ENCODE peak calls at places on chromosomes 6 and 20, in seven cellular contexts. P, B, L, M, W, G and Q are unnamed samples.

GRCh38 chr20:49859807-49860206 is 47.2 kb downstream of the SLC9A8 start:
- DNase-seq in P (no peak), B (no peak), L (no peak), M (no peak), W (no peak), G (no peak), Q (no peak)

GRCh38 chr6:67459556-67459955 is 1175.5 kb upstream of the ADGRB3 start:
- DNase-seq in P (no peak), B (no peak), L (no peak), M (no peak), W (no peak), G (no peak), Q (no peak)

GRCh38 chr6:25022140-25022553 is 86.4 kb upstream of the RIPOR2 start:
- DNase-seq in P (no peak), B (no peak), L (no peak), M (peak; percentile 61), W (peak; percentile 50), G (peak; percentile 16), Q (peak; percentile 76)

GRCh38 chr6:133040025-133040838 is 200.9 kb upstream of the EYA4 start:
- DNase-seq in P (no peak), B (peak; percentile 8), L (peak; percentile 38), M (peak; percentile 1), W (peak; percentile 1), G (peak; percentile 34), Q (peak; percentile 13)

GRCh38 chr20:23217023-23217422 is 130.9 kb upstream of the CD93 start:
- DNase-seq in P (no peak), B (no peak), L (no peak), M (no peak), W (no peak), G (no peak), Q (no peak)

GRCh38 chr6:98946266-98946817 is 1.4 kb downstream of the FBXL4 start:
- DNase-seq in P (no peak), B (peak; percentile 3), L (no peak), M (no peak), W (no peak), G (peak; percentile 22), Q (peak; percentile 6)

GRCh38 chr6:163346529-163346961 is 68.0 kb upstream of the QKI start:
- DNase-seq in P (peak; percentile 70), B (no peak), L (no peak), M (peak; percentile 12), W (no peak), G (peak; percentile 40), Q (peak; percentile 42)

GRCh38 chr6:36979343-36979742 is 6.7 kb downstream of the MTCH1 start:
- DNase-seq in P (peak; percentile 79), B (peak; percentile 31), L (peak; percentile 29), M (peak; percentile 25), W (peak; percentile 73), G (peak; percentile 50), Q (peak; percentile 62)

DNA sequence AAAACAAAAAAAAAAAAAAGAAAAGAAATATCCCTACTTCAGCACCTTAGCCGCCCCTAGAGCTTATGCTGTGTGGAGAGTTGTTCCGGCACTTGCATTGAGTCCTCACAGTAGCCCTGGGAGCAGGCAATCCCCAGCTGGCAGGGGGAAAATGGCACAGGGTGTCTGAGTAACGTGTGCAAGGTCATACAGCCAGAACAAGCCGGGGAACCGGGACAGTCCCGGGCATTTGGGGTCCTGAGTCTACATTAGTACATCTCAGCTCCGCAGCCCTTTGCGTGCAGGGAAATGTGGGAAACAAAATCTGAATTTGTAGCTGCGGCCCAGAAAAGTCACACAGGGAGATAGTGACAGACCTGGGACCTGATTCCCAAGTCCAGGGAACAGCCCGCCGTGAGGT is 3.4 kb downstream of the BAK1 start:
- DNase-seq in P (no peak), B (no peak), L (no peak), M (no peak), W (no peak), G (no peak), Q (no peak)
- H3K4me3 ChIP-seq in P (no peak overlapping the region), B (no peak overlapping the region), L (no peak overlapping the region), M (no peak overlapping the region), W (no peak overlapping the region), G (no peak overlapping the region), Q (no peak overlapping the region)

GRCh38 chr6:21666200-21666671 is 72.7 kb downstream of the SOX4 start:
- DNase-seq in P (no peak), B (peak; percentile 22), L (no peak), M (no peak), W (no peak), G (no peak), Q (no peak)

GRCh38 chr6:21664263-21665081 is 70.9 kb downstream of the SOX4 start:
- DNase-seq in P (no peak), B (no peak), L (no peak), M (peak; percentile 27), W (no peak), G (peak; percentile 27), Q (no peak)

GRCh38 chr6:21665436-21666199 is 72.1 kb downstream of the SOX4 start:
- DNase-seq in P (no peak), B (no peak), L (no peak), M (no peak), W (no peak), G (no peak), Q (no peak)

GRCh38 chr6:21666788-21667681 is 73.5 kb downstream of the SOX4 start:
- DNase-seq in P (no peak), B (no peak), L (no peak), M (peak; percentile 37), W (no peak), G (no peak), Q (no peak)

DNA sequence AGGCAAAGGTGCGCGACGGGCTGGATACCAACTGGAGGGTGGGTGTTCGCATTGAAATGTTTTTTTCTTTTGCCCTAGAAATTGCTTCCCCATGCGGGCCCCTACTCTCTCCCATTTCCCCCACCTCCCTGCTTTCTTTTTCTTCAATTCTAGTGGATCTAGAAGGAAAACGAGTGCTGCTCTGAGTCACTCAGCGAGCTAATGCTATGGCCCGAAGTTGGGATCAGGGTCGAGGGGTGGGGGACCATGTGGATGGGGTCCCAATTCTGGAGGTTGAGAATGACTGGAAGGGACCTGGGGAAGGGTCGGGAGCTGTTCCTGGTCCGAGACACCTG is 71.5 kb downstream of the SOX4 start:
- DNase-seq in P (no peak), B (no peak), L (no peak), M (no peak), W (no peak), G (no peak), Q (no peak)
- H3K4me3 ChIP-seq in P (peak overlapping the region; percentile 61), B (no peak overlapping the region), L (peak overlapping the region; percentile 60), M (peak overlapping the region; percentile 62), W (peak overlapping the region; percentile 49), G (peak overlapping the region; percentile 64), Q (peak overlapping the region; percentile 40)

DNA sequence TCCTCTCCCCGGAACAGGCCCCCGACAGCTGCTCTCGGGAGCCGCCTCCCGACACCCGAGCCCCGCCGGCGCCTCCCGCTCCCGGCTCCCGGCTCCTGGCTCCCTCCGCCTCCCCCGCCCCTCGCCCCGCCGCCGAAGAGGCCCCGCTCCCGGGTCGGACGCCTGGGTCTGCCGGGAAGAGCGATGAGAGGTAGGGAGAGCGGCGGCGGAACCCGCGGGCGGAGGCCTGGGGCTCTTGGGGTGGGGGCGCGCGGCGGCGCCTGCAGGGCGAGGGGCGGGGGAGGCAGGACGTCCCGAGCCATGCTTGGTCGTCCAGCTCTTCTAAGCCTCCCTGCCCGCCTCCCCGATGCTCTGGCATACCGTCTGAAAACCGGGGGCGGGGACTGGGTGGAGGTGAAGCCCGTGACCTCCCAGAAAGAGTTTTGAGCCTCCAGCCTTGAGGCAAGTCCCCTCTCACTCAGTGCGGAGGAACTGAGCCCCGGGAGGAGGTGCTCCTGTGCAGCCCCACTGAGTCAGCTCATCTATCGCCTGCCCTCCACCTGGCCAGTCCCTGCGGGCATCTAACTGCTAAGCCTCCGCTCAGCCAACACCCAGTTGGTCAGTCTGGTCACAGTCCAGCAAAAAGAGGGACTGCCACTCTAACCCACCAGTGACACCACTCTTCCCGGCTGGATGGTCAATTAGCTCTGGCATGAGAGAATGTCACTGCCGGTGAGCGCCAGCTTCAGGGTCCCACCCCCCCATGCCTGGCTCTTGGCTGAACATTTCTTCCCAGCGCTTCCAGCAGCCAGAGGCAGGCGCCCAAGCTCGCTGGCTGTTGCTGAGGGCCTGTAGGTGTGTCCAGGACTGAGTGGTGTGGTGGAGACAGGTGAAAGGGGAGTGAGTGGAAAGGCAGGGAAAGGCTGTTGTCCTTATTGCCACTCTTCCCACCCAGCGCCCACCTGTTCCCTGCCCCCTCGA is 482 bp downstream of the DDR1 start:
- DNase-seq in P (peak; percentile 71), B (peak; percentile 58), L (peak; percentile 9), M (peak; percentile 9), W (no peak), G (peak; percentile 34), Q (peak; percentile 29)
- H3K4me3 ChIP-seq in P (peak overlapping the region; percentile 85), B (peak overlapping the region; percentile 53), L (peak overlapping the region; percentile 62), M (peak overlapping the region; percentile 64), W (peak overlapping the region; percentile 78), G (peak overlapping the region; percentile 68), Q (peak overlapping the region; percentile 74)

GRCh38 chr6:31179896-31180295 is 9.4 kb upstream of the POU5F1 start:
- DNase-seq in P (no peak), B (no peak), L (no peak), M (no peak), W (no peak), G (no peak), Q (no peak)
- H3K4me3 ChIP-seq in P (peak overlapping the region; percentile 54), B (no peak overlapping the region), L (peak overlapping the region; percentile 44), M (no peak overlapping the region), W (peak overlapping the region; percentile 58), G (peak overlapping the region; percentile 36), Q (peak overlapping the region; percentile 64)

DNA sequence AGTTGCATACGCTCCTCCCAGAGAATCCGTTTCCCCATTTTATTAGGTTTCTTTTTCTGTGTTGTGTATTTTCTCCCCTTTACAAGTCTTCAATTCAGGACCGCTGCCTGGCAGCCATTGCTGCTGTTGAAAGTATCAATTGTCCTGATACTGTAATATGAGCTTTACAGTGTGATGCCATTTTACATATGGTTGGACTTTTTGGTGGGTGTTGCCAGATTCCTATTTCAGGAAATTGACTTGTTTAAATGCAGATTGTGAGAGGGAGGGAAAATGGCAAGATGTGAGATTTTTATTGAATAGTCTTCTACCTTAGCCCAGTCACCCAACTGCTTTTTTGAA is 1.2 kb downstream of the PANK2 start:
- DNase-seq in P (no peak), B (peak; percentile 39), L (no peak), M (peak; percentile 40), W (peak; percentile 29), G (peak; percentile 53), Q (peak; percentile 52)
- H3K4me3 ChIP-seq in P (peak overlapping the region; percentile 98), B (peak overlapping the region; percentile 99), L (peak overlapping the region; percentile 91), M (peak overlapping the region; percentile 95), W (peak overlapping the region; percentile 77), G (peak overlapping the region; percentile 88), Q (peak overlapping the region; percentile 97)

GRCh38 chr6:143598466-143599080 is 79.2 kb upstream of the PHACTR2 start:
- DNase-seq in P (no peak), B (peak; percentile 17), L (no peak), M (no peak), W (no peak), G (no peak), Q (peak; percentile 10)
- H3K4me3 ChIP-seq in P (no peak overlapping the region), B (no peak overlapping the region), L (no peak overlapping the region), M (no peak overlapping the region), W (no peak overlapping the region), G (no peak overlapping the region), Q (no peak overlapping the region)